ENCODE peak calls at places on chromosomes 1 and 21, in six cellular contexts. One of them, this sample, is unnamed.

GRCh38 chr1:201795066-201795465 is 33.9 kb upstream of the IPO9 start:
- DNase-seq in GM12892: no peak
- DNase-seq in H1: no peak
- DNase-seq in K562: peak
- DNase-seq in GM12878: no peak
- DNase-seq in HepG2: no peak
- DNase-seq in this sample: no peak

GRCh38 chr1:207115269-207115668 is 11.2 kb downstream of the C4BPA start:
- DNase-seq in HepG2: no peak
- DNase-seq in K562: no peak
- DNase-seq in H1: no peak
- DNase-seq in GM12892: no peak
- DNase-seq in GM12878: no peak
- DNase-seq in this sample: no peak

GRCh38 chr1:31939484-31940329 is 1.5 kb upstream of the PTP4A2 start:
- DNase-seq in GM12878: peak
- DNase-seq in HepG2: peak
- DNase-seq in K562: peak
- DNase-seq in H1: peak
- DNase-seq in GM12892: peak
- DNase-seq in this sample: peak

GRCh38 chr1:232629250-232630046 is 485 bp downstream of the SIPA1L2 start:
- DNase-seq in HepG2: no peak
- DNase-seq in GM12892: no peak
- DNase-seq in H1: peak
- DNase-seq in K562: no peak
- DNase-seq in GM12878: no peak
- DNase-seq in this sample: no peak

GRCh38 chr21:41610042-41610839 is 102.3 kb upstream of the TMPRSS2 start:
- DNase-seq in GM12878: no peak
- DNase-seq in K562: peak
- DNase-seq in H1: peak
- DNase-seq in GM12892: no peak
- DNase-seq in HepG2: peak
- DNase-seq in this sample: peak

GRCh38 chr1:1437904-1438376 is 2.5 kb downstream of the VWA1 start:
- DNase-seq in GM12878: peak
- DNase-seq in K562: no peak
- DNase-seq in GM12892: peak
- DNase-seq in HepG2: peak
- DNase-seq in H1: no peak
- DNase-seq in this sample: no peak

GRCh38 chr1:32356478-32356877 is 5.8 kb downstream of the FAM229A start:
- DNase-seq in K562: no peak
- DNase-seq in H1: no peak
- DNase-seq in GM12892: no peak
- DNase-seq in GM12878: no peak
- DNase-seq in HepG2: no peak
- DNase-seq in this sample: no peak

GRCh38 chr1:209542585-209542984 is 40.9 kb upstream of the CAMK1G start:
- DNase-seq in GM12892: no peak
- DNase-seq in H1: no peak
- DNase-seq in HepG2: no peak
- DNase-seq in GM12878: no peak
- DNase-seq in K562: no peak
- DNase-seq in this sample: no peak

GRCh38 chr1:52455686-52456085 is 51.3 kb downstream of the PRPF38A start:
- DNase-seq in GM12892: no peak
- DNase-seq in H1: no peak
- DNase-seq in K562: no peak
- DNase-seq in HepG2: no peak
- DNase-seq in GM12878: no peak
- DNase-seq in this sample: no peak

GRCh38 chr1:31848381-31848897 is 32.6 kb upstream of the SPOCD1 start:
- DNase-seq in HepG2: no peak
- DNase-seq in K562: no peak
- DNase-seq in H1: no peak
- DNase-seq in GM12878: no peak
- DNase-seq in GM12892: no peak
- DNase-seq in this sample: peak

GRCh38 chr21:19807231-19807630 is 1191.0 kb upstream of the NCAM2 start:
- DNase-seq in H1: no peak
- DNase-seq in GM12878: no peak
- DNase-seq in K562: no peak
- DNase-seq in HepG2: no peak
- DNase-seq in GM12892: no peak
- DNase-seq in this sample: no peak

GRCh38 chr1:17098440-17099317 is 20.6 kb downstream of the PADI2 start:
- DNase-seq in GM12892: no peak
- DNase-seq in H1: no peak
- DNase-seq in K562: no peak
- DNase-seq in HepG2: no peak
- DNase-seq in GM12878: no peak
- DNase-seq in this sample: no peak

GRCh38 chr1:54608561-54609230 is 14.6 kb downstream of the FAM151A start:
- DNase-seq in HepG2: no peak
- DNase-seq in H1: no peak
- DNase-seq in GM12892: no peak
- DNase-seq in GM12878: no peak
- DNase-seq in K562: no peak
- DNase-seq in this sample: no peak

GRCh38 chr1:98389809-98390208 is 271.7 kb upstream of the SNX7 start:
- DNase-seq in K562: no peak
- DNase-seq in H1: no peak
- DNase-seq in HepG2: no peak
- DNase-seq in GM12892: no peak
- DNase-seq in GM12878: no peak
- DNase-seq in this sample: no peak

GRCh38 chr1:44576456-44577150 is 97.7 kb downstream of the TMEM53 start:
- DNase-seq in GM12878: no peak
- DNase-seq in HepG2: no peak
- DNase-seq in H1: no peak
- DNase-seq in GM12892: no peak
- DNase-seq in K562: no peak
- DNase-seq in this sample: no peak

GRCh38 chr1:32886012-32886827 is at the start of gene HPCA:
- DNase-seq in GM12878: no peak
- DNase-seq in H1: peak
- DNase-seq in K562: peak
- DNase-seq in GM12892: no peak
- DNase-seq in HepG2: peak
- DNase-seq in this sample: peak

GRCh38 chr1:99533909-99534907 is 111.7 kb upstream of the PALMD start:
- DNase-seq in GM12892: no peak
- DNase-seq in HepG2: no peak
- DNase-seq in H1: no peak
- DNase-seq in GM12878: no peak
- DNase-seq in K562: no peak
- DNase-seq in this sample: no peak

GRCh38 chr1:37601441-37601840 is 5.7 kb upstream of the GNL2 start:
- DNase-seq in H1: no peak
- DNase-seq in K562: no peak
- DNase-seq in GM12878: no peak
- DNase-seq in HepG2: no peak
- DNase-seq in GM12892: no peak
- DNase-seq in this sample: no peak

GRCh38 chr1:231050395-231050794 is 10.3 kb upstream of the FAM89A start:
- DNase-seq in GM12878: no peak
- DNase-seq in HepG2: no peak
- DNase-seq in K562: no peak
- DNase-seq in H1: no peak
- DNase-seq in GM12892: no peak
- DNase-seq in this sample: no peak

GRCh38 chr1:63703661-63704060 is 70.2 kb upstream of the ROR1 start:
- DNase-seq in HepG2: no peak
- DNase-seq in GM12878: no peak
- DNase-seq in GM12892: no peak
- DNase-seq in K562: no peak
- DNase-seq in H1: no peak
- DNase-seq in this sample: no peak

GRCh38 chr1:25874635-25875153 is 814 bp downstream of the PAQR7 start:
- DNase-seq in GM12892: no peak
- DNase-seq in K562: peak
- DNase-seq in H1: no peak
- DNase-seq in HepG2: no peak
- DNase-seq in GM12878: no peak
- DNase-seq in this sample: no peak

GRCh38 chr21:15121655-15122120 is 56.9 kb upstream of the NRIP1 start:
- DNase-seq in K562: no peak
- DNase-seq in GM12878: no peak
- DNase-seq in HepG2: peak
- DNase-seq in H1: no peak
- DNase-seq in GM12892: no peak
- DNase-seq in this sample: no peak

GRCh38 chr1:235651170-235651806 is 1.7 kb upstream of the GNG4 start:
- DNase-seq in H1: no peak
- DNase-seq in GM12892: no peak
- DNase-seq in K562: no peak
- DNase-seq in HepG2: no peak
- DNase-seq in GM12878: no peak
- DNase-seq in this sample: no peak

GRCh38 chr1:235648954-235649721 is 446 bp downstream of the GNG4 start:
- DNase-seq in K562: no peak
- DNase-seq in H1: peak
- DNase-seq in HepG2: peak
- DNase-seq in GM12892: peak
- DNase-seq in GM12878: no peak
- DNase-seq in this sample: peak

GRCh38 chr1:235649722-235650163 is at the start of gene GNG4:
- DNase-seq in H1: peak
- DNase-seq in GM12878: no peak
- DNase-seq in GM12892: no peak
- DNase-seq in HepG2: no peak
- DNase-seq in K562: no peak
- DNase-seq in this sample: no peak

GRCh38 chr1:235652364-235652763 is 2.8 kb upstream of the GNG4 start:
- DNase-seq in H1: no peak
- DNase-seq in GM12878: no peak
- DNase-seq in K562: no peak
- DNase-seq in HepG2: no peak
- DNase-seq in GM12892: no peak
- DNase-seq in this sample: no peak

DNA sequence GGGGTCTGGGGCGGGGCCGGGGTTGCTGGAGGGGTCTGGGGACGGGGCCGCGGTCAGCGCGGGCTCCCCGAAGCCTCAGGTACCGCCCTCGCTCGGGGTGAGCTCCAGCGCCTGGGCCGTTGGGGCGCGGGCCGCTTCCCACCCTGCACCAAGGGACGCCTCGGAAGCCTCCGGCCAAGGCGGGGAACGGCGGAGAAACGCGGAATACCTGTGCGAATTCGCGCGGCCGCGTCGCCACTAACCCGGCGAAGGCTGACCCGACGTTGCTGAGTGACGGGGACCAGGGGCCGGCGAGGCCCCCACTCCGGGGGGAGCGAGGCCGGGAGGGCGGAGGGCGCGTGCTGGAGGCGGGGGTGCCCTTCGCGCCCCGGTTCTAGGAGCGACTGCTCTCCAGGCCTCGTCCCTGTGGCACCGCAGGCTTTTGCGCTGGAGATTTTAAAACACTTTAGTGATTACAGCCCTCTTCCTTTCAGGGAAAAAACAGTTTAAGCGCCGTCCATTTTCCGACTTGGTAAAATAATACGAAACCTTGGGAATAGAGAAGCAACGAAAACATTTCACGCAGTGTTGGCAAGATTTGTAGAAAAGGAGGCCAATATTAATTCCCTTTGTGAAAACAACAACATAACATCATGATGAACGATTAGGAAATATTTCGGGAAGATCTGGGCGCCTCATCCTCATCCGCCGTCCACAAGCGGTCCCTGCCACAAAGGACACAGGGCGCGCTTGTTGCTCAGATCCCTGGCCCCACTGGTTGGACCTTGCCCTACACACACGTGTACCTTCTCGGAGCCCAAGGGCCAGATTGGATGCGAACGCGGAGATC is 971 bp upstream of the GNG4 start:
- DNase-seq in GM12892: peak
- DNase-seq in H1: peak
- DNase-seq in GM12878: no peak
- DNase-seq in HepG2: peak
- DNase-seq in K562: no peak
- DNase-seq in this sample: no peak
- TF ChIP-seq POLR2AphosphoS5 in GM12892: no peak
- TF ChIP-seq POLR2AphosphoS5 in H1: peak
- TF ChIP-seq POLR2AphosphoS5 in GM12878: no peak
- TF ChIP-seq POLR2AphosphoS5 in HepG2: peak
- TF ChIP-seq POLR2AphosphoS5 in K562: no peak
- TF ChIP-seq POLR2AphosphoS5 in this sample: no peak

GRCh38 chr1:216032284-216032683 is 391.0 kb downstream of the USH2A start:
- DNase-seq in K562: no peak
- DNase-seq in GM12878: no peak
- DNase-seq in GM12892: no peak
- DNase-seq in H1: no peak
- DNase-seq in HepG2: no peak
- DNase-seq in this sample: no peak
- TF ChIP-seq TAF1 in K562: no peak
- TF ChIP-seq TAF1 in GM12878: no peak
- TF ChIP-seq TAF1 in GM12892: no peak
- TF ChIP-seq TAF1 in H1: no peak
- TF ChIP-seq TAF1 in HepG2: no peak
- TF ChIP-seq TAF1 in this sample: no peak

DNA sequence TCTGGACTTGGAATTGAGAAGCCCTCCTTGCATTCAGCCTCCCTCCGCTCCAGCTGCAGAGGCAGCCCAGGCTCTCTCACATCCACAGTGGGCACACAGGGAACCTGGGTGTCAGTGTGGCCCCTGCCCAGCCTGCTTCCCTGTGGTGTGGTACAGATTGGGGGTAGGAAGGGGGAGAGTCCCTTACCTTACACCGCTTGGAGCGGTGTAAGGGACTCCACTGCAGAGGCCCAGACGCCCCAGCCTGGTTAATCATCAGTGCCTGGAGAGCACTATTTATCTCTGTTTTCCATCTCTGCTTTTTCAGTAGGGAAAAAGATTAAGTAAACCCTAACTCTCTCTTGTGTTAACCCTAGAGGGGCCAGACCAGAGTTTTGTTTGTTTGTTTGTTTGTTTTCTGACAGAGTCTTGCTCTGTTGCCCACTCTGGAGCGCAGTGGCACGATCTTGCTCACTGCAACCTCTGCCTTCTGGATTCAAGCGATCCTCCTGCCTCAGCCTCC is 803 bp upstream of the RHBG start:
- DNase-seq in GM12892: no peak
- DNase-seq in K562: no peak
- DNase-seq in GM12878: no peak
- DNase-seq in HepG2: peak
- DNase-seq in H1: no peak
- DNase-seq in this sample: no peak
- TF ChIP-seq POLR2A in GM12892: no peak
- TF ChIP-seq POLR2A in K562: no peak
- TF ChIP-seq POLR2A in GM12878: no peak
- TF ChIP-seq POLR2A in HepG2: peak
- TF ChIP-seq POLR2A in H1: no peak
- TF ChIP-seq POLR2A in this sample: no peak

DNA sequence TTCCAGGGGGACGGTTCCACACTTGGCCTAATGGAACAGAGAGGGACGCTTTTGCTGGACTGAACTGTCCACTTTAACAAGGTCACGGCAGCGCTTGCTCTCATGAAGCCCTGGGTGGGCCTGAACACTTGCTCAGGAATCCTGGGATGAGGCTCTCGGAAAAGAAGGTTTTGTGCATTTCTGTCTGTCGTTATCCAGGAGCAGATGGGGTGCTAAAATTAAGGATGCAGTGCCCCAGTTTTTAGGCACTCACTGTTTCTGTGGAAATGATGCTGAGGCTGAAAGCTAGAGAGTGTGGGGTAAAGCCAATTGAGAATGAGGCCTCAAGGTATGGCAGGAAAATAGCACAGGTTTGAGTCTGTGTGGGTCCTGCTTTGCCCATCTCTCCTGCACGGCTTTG is 111.0 kb downstream of the DAB1 start:
- DNase-seq in H1: no peak
- DNase-seq in GM12892: no peak
- DNase-seq in HepG2: no peak
- DNase-seq in GM12878: no peak
- DNase-seq in K562: no peak
- DNase-seq in this sample: no peak
- TF ChIP-seq POLR2AphosphoS5 in H1: no peak
- TF ChIP-seq POLR2AphosphoS5 in GM12892: no peak
- TF ChIP-seq POLR2AphosphoS5 in HepG2: no peak
- TF ChIP-seq POLR2AphosphoS5 in GM12878: no peak
- TF ChIP-seq POLR2AphosphoS5 in K562: no peak
- TF ChIP-seq POLR2AphosphoS5 in this sample: no peak